ENCODE peak calls at places on chromosomes 13 and 19, in five cellular contexts. Q is fibroblast of mammary gland, F is testis, K is foreskin fibroblast, U is left ventricle myocardium inferior. Y is an unnamed sample.

GRCh38 chr19:13644648-13645047 is 119.7 kb upstream of the MRI1 start:
- DNase-seq in Q (no peak), F (peak; percentile 78), K (no peak), U (no peak), Y (no peak)

GRCh38 chr19:15495151-15495550 is 13.2 kb upstream of the CYP4F22 start:
- DNase-seq in Q (no peak), F (no peak), K (no peak), U (no peak), Y (no peak)

GRCh38 chr13:35349673-35350278 is 126.7 kb downstream of the MAB21L1 start:
- DNase-seq in Q (peak; percentile 39), F (no peak), K (peak; percentile 1), U (no peak), Y (peak; percentile 19)

GRCh38 chr19:30323904-30324303 is 48.3 kb upstream of the ZNF536 start:
- DNase-seq in Q (no peak), F (no peak), K (no peak), U (no peak), Y (no peak)

GRCh38 chr13:73225983-73226382 is 167.2 kb downstream of the KLF5 start:
- DNase-seq in Q (peak; percentile 13), F (no peak), K (no peak), U (no peak), Y (no peak)

GRCh38 chr19:51296331-51297093 is 14.9 kb upstream of the IGLON5 start:
- DNase-seq in Q (no peak), F (peak; percentile 32), K (no peak), U (no peak), Y (no peak)

GRCh38 chr19:41218615-41219507 is at the start of gene AXL:
- DNase-seq in Q (peak; percentile 70), F (peak; percentile 83), K (peak; percentile 91), U (peak; percentile 81), Y (no peak)

GRCh38 chr19:7395360-7395781 is 46.6 kb downstream of the ARHGEF18 start:
- DNase-seq in Q (peak; percentile 10), F (peak; percentile 17), K (no peak), U (no peak), Y (no peak)

GRCh38 chr13:73224708-73225107 is 165.9 kb downstream of the KLF5 start:
- DNase-seq in Q (peak; percentile 63), F (no peak), K (no peak), U (no peak), Y (no peak)

GRCh38 chr19:28396259-28396940 is 816.6 kb downstream of the UQCRFS1 start:
- DNase-seq in Q (no peak), F (peak; percentile 33), K (no peak), U (no peak), Y (no peak)

GRCh38 chr13:42063105-42063504 is 14.7 kb downstream of the DGKH start:
- DNase-seq in Q (no peak), F (no peak), K (no peak), U (no peak), Y (no peak)

GRCh38 chr19:38707512-38708114 is 36.7 kb downstream of the CAPN12 start:
- DNase-seq in Q (no peak), F (peak; percentile 72), K (peak; percentile 12), U (peak; percentile 76), Y (no peak)

DNA sequence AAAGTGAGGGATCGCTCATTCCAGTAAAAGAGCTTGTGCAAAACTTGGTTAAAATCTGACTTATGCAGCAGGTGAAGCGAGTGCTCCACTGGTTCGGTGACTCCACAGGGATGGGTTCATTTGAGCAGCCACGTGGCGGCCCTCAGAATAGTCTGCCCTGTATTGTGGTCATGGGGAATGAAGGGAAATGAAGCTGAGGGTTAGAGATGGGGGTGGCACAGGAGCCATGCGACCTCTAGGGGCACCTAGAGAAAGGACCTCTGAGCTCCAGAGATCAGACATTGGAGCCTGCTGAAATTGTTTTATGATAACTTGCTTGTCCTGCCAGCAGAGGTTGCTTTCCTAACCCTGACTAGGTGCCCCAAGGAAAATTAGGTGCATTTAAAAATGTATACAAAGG is 26.6 kb downstream of the CBY2 start:
- DNase-seq in Q (no peak), F (no peak), K (no peak), U (no peak), Y (peak; percentile 21)
- TF ChIP-seq CTCF in Q (peak; percentile 3), F (no peak), K (no peak), U (peak; percentile 20), Y (peak; percentile 87)

DNA sequence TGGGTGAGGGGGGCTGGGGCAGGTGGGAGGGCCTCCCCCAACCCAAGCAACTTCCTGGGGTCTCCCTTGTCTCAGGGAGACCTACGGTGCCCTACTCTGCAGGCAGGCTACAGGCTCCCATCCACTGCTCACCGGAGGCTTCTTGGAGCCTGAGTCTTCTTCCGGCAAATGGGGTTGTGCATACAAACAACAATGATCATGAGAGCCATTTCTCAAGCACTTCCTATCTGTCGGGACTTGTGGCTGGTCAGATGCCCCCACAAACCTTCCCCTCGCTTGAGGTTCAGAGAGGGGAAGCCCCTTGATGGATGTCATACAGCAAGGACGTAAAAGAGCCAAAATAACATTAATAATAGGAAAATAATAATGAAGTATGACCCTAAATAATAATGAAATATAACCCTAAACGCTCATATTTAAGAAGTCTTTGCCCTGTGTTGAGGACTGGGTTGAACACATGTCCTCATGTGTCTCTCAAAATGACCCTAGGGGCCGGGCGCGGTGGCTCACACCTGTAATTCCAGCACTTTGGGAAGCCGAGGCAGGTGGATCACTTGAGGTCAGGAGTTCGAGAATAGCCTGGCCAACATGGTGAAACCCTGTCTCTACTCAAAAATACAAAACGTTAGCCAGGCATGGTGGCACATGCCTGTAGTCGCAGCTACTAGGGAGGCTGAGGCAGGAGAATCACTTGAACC is 727 bp downstream of the CD37 start:
- DNase-seq in Q (no peak), F (no peak), K (no peak), U (no peak), Y (no peak)
- H3K4me3 ChIP-seq in Q (no peak overlapping the region), F (no peak overlapping the region), K (no peak overlapping the region), U (peak overlapping the region; percentile 48), Y (peak overlapping the region; percentile 55)

DNA sequence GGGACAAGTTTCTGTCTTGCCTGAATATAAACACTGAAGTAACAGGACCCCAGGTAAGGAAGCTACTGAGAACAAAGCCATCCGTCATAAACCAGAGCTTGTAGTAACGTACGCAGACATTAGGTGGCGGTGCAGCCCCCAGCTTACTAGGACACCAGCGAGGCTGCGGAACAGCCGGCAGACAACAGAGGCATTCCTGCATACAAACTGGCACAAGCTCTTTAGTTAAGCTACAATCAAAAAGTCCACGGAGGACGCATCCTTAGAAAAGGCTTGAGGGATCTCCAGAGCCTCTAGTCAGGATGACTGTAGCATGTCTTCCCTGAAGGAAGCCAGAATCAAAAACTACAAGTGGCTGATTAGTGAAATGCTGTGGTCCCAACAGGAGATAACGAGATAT is 26.2 kb downstream of the ZNF160 start:
- DNase-seq in Q (peak; percentile 40), F (peak; percentile 78), K (peak; percentile 21), U (peak; percentile 63), Y (no peak)
- TF ChIP-seq CTCF in Q (peak; percentile 38), F (peak; percentile 33), K (peak; percentile 25), U (peak; percentile 84), Y (peak; percentile 12)

GRCh38 chr13:109779876-109780516 is 6.4 kb downstream of the IRS2 start:
- DNase-seq in Q (no peak), F (no peak), K (no peak), U (no peak), Y (no peak)
- H3K4me3 ChIP-seq in Q (peak overlapping the region; percentile 77), F (no peak overlapping the region), K (peak overlapping the region; percentile 56), U (peak overlapping the region; percentile 78), Y (no peak overlapping the region)

DNA sequence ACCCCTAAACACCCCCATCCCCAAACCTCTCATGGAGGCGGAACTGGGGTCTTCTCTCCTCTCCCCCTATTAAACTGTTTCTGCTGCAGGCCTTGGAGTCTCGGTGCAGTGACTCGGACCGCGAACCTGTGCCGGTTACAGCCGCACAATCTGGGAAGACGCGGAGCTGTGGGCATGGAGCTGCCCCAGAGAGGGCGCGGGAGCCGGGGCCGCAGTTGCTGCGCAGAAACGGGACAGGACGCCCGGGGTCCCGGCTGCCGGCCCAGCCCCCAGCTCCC is 450 bp downstream of the ZNF442 start:
- DNase-seq in Q (peak; percentile 11), F (peak; percentile 24), K (peak; percentile 18), U (no peak), Y (no peak)
- TF ChIP-seq CTCF in Q (no peak), F (no peak), K (no peak), U (no peak), Y (no peak)

GRCh38 chr13:31925079-31925478 is 106.5 kb upstream of the FRY start:
- DNase-seq in Q (no peak), F (no peak), K (no peak), U (no peak), Y (no peak)

GRCh38 chr13:31929031-31929770 is 102.4 kb upstream of the FRY start:
- DNase-seq in Q (no peak), F (no peak), K (no peak), U (no peak), Y (no peak)

GRCh38 chr13:31927219-31927653 is 104.3 kb upstream of the FRY start:
- DNase-seq in Q (no peak), F (no peak), K (no peak), U (no peak), Y (no peak)

GRCh38 chr13:31930490-31930889 is 101.1 kb upstream of the FRY start:
- DNase-seq in Q (no peak), F (no peak), K (no peak), U (no peak), Y (no peak)

DNA sequence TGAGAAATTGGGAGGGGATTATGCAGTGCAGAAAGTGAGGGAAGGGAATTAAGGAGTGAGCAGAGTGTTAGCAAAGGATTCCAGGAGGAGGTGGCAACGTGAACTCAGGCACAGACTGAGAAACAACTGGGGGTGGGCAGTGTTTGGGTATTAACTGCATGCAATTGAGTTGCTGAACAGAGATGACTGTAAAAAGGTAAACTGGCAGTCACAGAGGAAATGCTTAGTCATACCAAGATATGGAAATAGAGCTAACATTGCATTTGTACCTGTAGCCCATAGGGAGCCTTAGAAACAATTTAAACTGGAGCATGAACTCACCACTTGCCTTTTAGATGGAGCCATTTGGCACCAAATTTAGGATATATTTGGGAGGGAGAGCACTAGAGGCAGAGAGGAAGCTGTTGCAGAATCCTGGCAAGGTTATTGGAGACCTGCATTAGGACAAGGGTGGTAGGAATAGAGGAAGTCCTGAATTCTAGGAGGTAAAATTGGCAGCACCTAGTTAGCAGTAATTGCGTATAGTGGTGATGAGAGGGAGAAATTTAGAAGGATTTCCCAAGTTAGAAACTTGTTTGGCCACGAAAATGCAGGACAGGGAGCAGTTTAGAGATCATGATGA is 100.6 kb upstream of the FRY start:
- DNase-seq in Q (no peak), F (no peak), K (no peak), U (no peak), Y (peak; percentile 40)
- H3K4me3 ChIP-seq in Q (no peak overlapping the region), F (no peak overlapping the region), K (no peak overlapping the region), U (no peak overlapping the region), Y (no peak overlapping the region)

DNA sequence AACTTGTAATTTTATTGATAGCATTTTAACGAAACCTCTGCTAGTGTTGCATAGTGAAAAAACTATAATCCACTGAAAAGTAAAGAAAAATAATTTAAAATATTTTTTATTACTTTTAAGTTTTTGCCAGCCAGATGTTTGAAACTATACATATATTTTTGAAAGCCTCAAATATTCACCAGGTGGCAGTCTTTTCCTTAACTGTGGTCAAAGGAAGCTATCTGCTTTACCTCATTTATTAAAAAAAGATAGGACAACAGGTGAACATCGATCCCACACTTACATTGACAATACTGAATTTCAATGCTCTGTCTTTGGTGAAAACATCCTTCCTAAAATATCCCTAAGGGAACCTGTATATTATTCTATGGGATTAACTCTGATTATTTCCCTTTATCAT is 100.5 kb downstream of the TRPC4 start:
- DNase-seq in Q (no peak), F (no peak), K (no peak), U (no peak), Y (no peak)
- TF ChIP-seq CTCF in Q (peak; percentile 28), F (no peak), K (no peak), U (peak; percentile 45), Y (no peak)